ENCODE peak calls at places on chromosomes 3 and 15, in nine cellular contexts. One of them, this sample, is unnamed.

GRCh38 chr3:37961622-37962455 is 28.7 kb upstream of the VILL start:
- DNase-seq in A549: no peak
- DNase-seq in GM10248: no peak
- DNase-seq in endothelial cell: no peak
- DNase-seq in heart left ventricle: no peak
- DNase-seq in choroid plexus epithelial cell: no peak
- DNase-seq in fibroblast of the aortic adventitia: no peak
- DNase-seq in GM12865: no peak
- DNase-seq in kidney epithelial cell: no peak
- DNase-seq in this sample: no peak

GRCh38 chr3:147409143-147410121 is at the start of gene ZIC1:
- DNase-seq in endothelial cell: no peak
- DNase-seq in GM12865: no peak
- DNase-seq in choroid plexus epithelial cell: peak
- DNase-seq in A549: no peak
- DNase-seq in GM10248: no peak
- DNase-seq in kidney epithelial cell: no peak
- DNase-seq in fibroblast of the aortic adventitia: no peak
- DNase-seq in heart left ventricle: no peak
- DNase-seq in this sample: no peak

GRCh38 chr3:132399054-132399929 is 18.0 kb upstream of the DNAJC13 start:
- DNase-seq in heart left ventricle: no peak
- DNase-seq in A549: peak
- DNase-seq in endothelial cell: peak
- DNase-seq in fibroblast of the aortic adventitia: peak
- DNase-seq in GM12865: peak
- DNase-seq in kidney epithelial cell: no peak
- DNase-seq in GM10248: peak
- DNase-seq in choroid plexus epithelial cell: peak
- DNase-seq in this sample: peak

GRCh38 chr3:153151037-153151436 is 11.0 kb upstream of the RAP2B start:
- DNase-seq in heart left ventricle: no peak
- DNase-seq in kidney epithelial cell: no peak
- DNase-seq in GM12865: no peak
- DNase-seq in fibroblast of the aortic adventitia: no peak
- DNase-seq in A549: no peak
- DNase-seq in endothelial cell: no peak
- DNase-seq in GM10248: no peak
- DNase-seq in choroid plexus epithelial cell: no peak
- DNase-seq in this sample: no peak

GRCh38 chr15:89369548-89369947 is 34.9 kb upstream of the POLG start:
- DNase-seq in fibroblast of the aortic adventitia: no peak
- DNase-seq in GM10248: no peak
- DNase-seq in choroid plexus epithelial cell: no peak
- DNase-seq in A549: no peak
- DNase-seq in heart left ventricle: no peak
- DNase-seq in kidney epithelial cell: no peak
- DNase-seq in endothelial cell: no peak
- DNase-seq in GM12865: no peak
- DNase-seq in this sample: no peak

GRCh38 chr3:120040813-120041377 is 53.4 kb downstream of the GSK3B start:
- DNase-seq in fibroblast of the aortic adventitia: no peak
- DNase-seq in heart left ventricle: no peak
- DNase-seq in kidney epithelial cell: no peak
- DNase-seq in A549: no peak
- DNase-seq in GM10248: no peak
- DNase-seq in GM12865: no peak
- DNase-seq in choroid plexus epithelial cell: no peak
- DNase-seq in endothelial cell: no peak
- DNase-seq in this sample: no peak

GRCh38 chr3:134406331-134407246 is 32.3 kb upstream of the AMOTL2 start:
- DNase-seq in GM10248: no peak
- DNase-seq in endothelial cell: peak
- DNase-seq in heart left ventricle: peak
- DNase-seq in fibroblast of the aortic adventitia: no peak
- DNase-seq in kidney epithelial cell: no peak
- DNase-seq in GM12865: no peak
- DNase-seq in choroid plexus epithelial cell: no peak
- DNase-seq in A549: no peak
- DNase-seq in this sample: no peak

GRCh38 chr3:141769171-141769894 is 6.1 kb downstream of the GRK7 start:
- DNase-seq in GM10248: no peak
- DNase-seq in fibroblast of the aortic adventitia: peak
- DNase-seq in GM12865: no peak
- DNase-seq in choroid plexus epithelial cell: peak
- DNase-seq in endothelial cell: no peak
- DNase-seq in A549: no peak
- DNase-seq in heart left ventricle: no peak
- DNase-seq in kidney epithelial cell: no peak
- DNase-seq in this sample: no peak

GRCh38 chr15:51403946-51404695 is 62.7 kb downstream of the GLDN start:
- DNase-seq in heart left ventricle: no peak
- DNase-seq in GM12865: no peak
- DNase-seq in choroid plexus epithelial cell: no peak
- DNase-seq in fibroblast of the aortic adventitia: no peak
- DNase-seq in kidney epithelial cell: no peak
- DNase-seq in A549: no peak
- DNase-seq in GM10248: no peak
- DNase-seq in endothelial cell: no peak
- DNase-seq in this sample: no peak

GRCh38 chr15:50358805-50359204 is 3.8 kb upstream of the GABPB1 start:
- DNase-seq in endothelial cell: peak
- DNase-seq in heart left ventricle: no peak
- DNase-seq in GM10248: peak
- DNase-seq in fibroblast of the aortic adventitia: peak
- DNase-seq in choroid plexus epithelial cell: peak
- DNase-seq in kidney epithelial cell: no peak
- DNase-seq in GM12865: peak
- DNase-seq in A549: peak
- DNase-seq in this sample: peak
- TF ChIP-seq CTCF in endothelial cell: peak
- TF ChIP-seq CTCF in heart left ventricle: no peak
- TF ChIP-seq CTCF in GM10248: peak
- TF ChIP-seq CTCF in fibroblast of the aortic adventitia: peak
- TF ChIP-seq CTCF in choroid plexus epithelial cell: peak
- TF ChIP-seq CTCF in kidney epithelial cell: peak
- TF ChIP-seq CTCF in GM12865: peak
- TF ChIP-seq CTCF in A549: peak
- TF ChIP-seq CTCF in this sample: peak

DNA sequence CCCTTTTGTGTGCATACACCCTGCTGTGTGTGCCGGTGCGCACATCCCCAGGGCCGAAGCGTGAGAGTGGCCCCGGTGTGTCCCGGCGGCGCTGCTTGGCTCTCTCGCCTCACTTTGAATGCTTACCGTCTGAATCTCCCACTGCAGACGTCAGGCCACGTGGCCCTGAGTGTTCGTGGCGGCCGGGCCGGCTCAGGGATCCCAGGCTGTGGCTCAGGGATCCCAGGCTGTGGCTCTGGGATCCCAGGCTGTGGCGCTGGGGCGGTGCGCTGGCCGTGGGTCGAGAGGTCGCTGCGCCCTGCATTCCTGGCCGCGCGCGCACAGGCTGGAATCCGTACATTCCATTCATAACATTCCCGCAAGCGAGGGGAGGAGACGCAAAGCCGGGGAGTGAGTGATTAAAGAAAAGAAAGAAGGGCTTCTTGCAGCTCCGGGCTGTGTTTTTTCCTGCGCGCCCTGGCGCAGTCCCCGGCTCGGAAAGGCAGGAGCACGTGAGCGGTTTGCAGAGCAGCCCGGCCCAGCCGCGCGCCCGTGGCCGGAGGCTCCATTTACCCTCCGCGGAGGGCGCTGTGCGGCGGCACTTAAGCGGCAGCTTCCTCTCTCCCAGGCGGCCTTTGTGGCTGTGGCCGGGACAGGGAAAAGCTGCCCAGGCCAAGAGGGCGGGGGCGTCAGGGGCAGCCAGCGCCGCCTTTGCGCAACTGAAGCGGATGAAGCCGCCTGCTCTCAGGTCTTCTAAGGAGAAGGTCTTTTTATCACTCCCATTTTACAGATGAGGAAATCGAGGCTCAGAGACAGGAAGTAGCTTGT is 87.0 kb upstream of the ALDH1L1 start:
- DNase-seq in kidney epithelial cell: peak
- DNase-seq in A549: peak
- DNase-seq in GM10248: no peak
- DNase-seq in endothelial cell: peak
- DNase-seq in choroid plexus epithelial cell: peak
- DNase-seq in heart left ventricle: peak
- DNase-seq in GM12865: no peak
- DNase-seq in fibroblast of the aortic adventitia: peak
- DNase-seq in this sample: no peak
- TF ChIP-seq CTCF in kidney epithelial cell: no peak
- TF ChIP-seq CTCF in A549: no peak
- TF ChIP-seq CTCF in GM10248: no peak
- TF ChIP-seq CTCF in endothelial cell: no peak
- TF ChIP-seq CTCF in choroid plexus epithelial cell: peak
- TF ChIP-seq CTCF in heart left ventricle: no peak
- TF ChIP-seq CTCF in GM12865: no peak
- TF ChIP-seq CTCF in fibroblast of the aortic adventitia: peak
- TF ChIP-seq CTCF in this sample: no peak

DNA sequence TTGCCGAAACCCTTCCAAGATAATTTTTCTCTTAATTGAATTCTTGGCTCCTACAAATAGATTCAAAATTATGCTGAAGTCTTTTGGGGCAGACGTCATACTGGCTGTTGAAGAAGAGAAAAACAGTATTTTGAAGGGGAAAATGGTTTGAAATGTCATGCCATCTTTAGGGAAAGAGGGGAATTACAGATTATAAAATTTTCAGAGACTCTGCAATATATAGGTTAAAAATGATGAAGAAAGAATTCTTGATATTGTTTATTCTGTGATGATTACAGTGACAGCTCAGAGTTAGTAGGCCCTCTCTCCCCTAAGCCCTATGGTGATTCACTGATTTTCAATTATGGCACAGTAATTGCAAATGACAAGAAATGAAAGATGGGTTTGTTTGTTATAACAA is 86.1 kb downstream of the CGNL1 start:
- DNase-seq in kidney epithelial cell: no peak
- DNase-seq in A549: no peak
- DNase-seq in GM12865: no peak
- DNase-seq in GM10248: no peak
- DNase-seq in fibroblast of the aortic adventitia: peak
- DNase-seq in endothelial cell: no peak
- DNase-seq in heart left ventricle: no peak
- DNase-seq in choroid plexus epithelial cell: peak
- DNase-seq in this sample: no peak
- TF ChIP-seq CTCF in kidney epithelial cell: peak
- TF ChIP-seq CTCF in A549: peak
- TF ChIP-seq CTCF in GM12865: no peak
- TF ChIP-seq CTCF in GM10248: no peak
- TF ChIP-seq CTCF in fibroblast of the aortic adventitia: peak
- TF ChIP-seq CTCF in endothelial cell: no peak
- TF ChIP-seq CTCF in heart left ventricle: peak
- TF ChIP-seq CTCF in choroid plexus epithelial cell: peak
- TF ChIP-seq CTCF in this sample: no peak

DNA sequence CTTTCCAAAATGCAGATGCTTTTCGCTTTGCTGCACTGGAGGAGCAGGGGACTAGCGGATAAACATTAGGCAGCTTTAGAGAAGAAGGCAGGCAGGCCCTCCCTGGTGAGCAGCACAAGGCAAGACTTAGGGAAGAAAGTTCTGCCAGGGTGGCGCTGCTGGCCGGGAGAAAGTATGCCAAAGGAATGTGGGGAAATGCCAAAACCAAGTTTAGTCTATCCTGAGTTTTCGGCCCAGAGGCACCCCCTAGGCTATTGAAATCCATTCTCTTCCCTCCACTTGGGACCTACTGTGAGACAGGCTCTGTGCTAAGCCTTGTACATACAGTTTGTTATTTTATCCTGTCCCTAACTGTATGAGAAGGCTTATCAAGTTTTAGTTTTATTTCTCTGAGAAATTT is 9.2 kb downstream of the SHC4 start:
- DNase-seq in GM12865: no peak
- DNase-seq in A549: no peak
- DNase-seq in fibroblast of the aortic adventitia: peak
- DNase-seq in endothelial cell: no peak
- DNase-seq in choroid plexus epithelial cell: peak
- DNase-seq in kidney epithelial cell: no peak
- DNase-seq in heart left ventricle: no peak
- DNase-seq in GM10248: no peak
- DNase-seq in this sample: no peak
- TF ChIP-seq CTCF in GM12865: no peak
- TF ChIP-seq CTCF in A549: no peak
- TF ChIP-seq CTCF in fibroblast of the aortic adventitia: no peak
- TF ChIP-seq CTCF in endothelial cell: no peak
- TF ChIP-seq CTCF in choroid plexus epithelial cell: peak
- TF ChIP-seq CTCF in kidney epithelial cell: no peak
- TF ChIP-seq CTCF in heart left ventricle: no peak
- TF ChIP-seq CTCF in GM10248: no peak
- TF ChIP-seq CTCF in this sample: no peak

DNA sequence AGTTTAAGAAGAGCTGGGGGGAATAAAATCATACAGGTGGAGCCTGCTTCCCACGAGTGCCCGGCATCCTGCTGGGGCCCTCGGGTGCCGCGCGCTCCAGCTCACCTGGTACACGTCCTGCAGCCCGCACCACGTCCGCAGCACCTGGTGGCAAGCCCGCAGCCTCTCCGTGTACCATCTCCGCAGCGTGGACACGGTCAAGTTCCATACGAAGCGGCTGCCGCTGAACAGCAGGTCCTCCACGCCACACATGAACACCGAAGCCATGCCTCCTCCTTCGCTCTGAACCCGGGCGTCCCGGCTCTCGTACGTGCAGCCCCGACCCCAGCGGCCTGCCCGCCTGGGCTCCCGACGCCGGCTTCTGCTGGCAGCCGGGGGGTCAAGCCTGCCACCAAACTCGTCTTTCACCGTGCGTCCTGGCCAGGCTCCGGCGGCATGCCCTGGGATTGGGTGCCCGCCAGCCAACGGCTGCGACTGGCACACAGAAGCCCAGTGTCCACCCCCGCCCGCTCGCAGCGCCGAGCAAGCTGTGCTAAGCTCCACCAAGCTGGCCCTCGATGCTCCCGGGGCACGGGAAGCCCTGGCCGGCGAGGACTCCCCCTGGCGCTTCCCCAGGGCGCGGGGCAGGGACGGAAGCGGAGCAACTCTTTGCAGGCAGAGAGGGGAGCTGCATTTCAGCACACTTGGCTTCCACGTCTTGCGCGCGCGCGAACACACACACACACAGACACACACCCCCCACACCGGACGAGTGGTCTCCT is at the start of gene FRMD4B:
- DNase-seq in fibroblast of the aortic adventitia: no peak
- DNase-seq in choroid plexus epithelial cell: peak
- DNase-seq in A549: peak
- DNase-seq in GM12865: peak
- DNase-seq in GM10248: peak
- DNase-seq in heart left ventricle: peak
- DNase-seq in kidney epithelial cell: peak
- DNase-seq in endothelial cell: peak
- DNase-seq in this sample: peak
- TF ChIP-seq CTCF in fibroblast of the aortic adventitia: no peak
- TF ChIP-seq CTCF in choroid plexus epithelial cell: peak
- TF ChIP-seq CTCF in A549: no peak
- TF ChIP-seq CTCF in GM12865: peak
- TF ChIP-seq CTCF in GM10248: peak
- TF ChIP-seq CTCF in heart left ventricle: peak
- TF ChIP-seq CTCF in kidney epithelial cell: peak
- TF ChIP-seq CTCF in endothelial cell: no peak
- TF ChIP-seq CTCF in this sample: peak